ENCODE peak calls at places on chromosomes 11 and 22, in four cellular contexts. One of them, this sample, is unnamed.

GRCh38 chr11:82326853-82327252 is 406.8 kb downstream of the FAM181B start:
- DNase-seq in keratinocyte: no peak
- DNase-seq in adrenal gland: no peak
- DNase-seq in endodermal cell: no peak
- DNase-seq in this sample: no peak

GRCh38 chr22:20241579-20242392 is 26.3 kb downstream of the RTN4R start:
- DNase-seq in adrenal gland: no peak
- DNase-seq in keratinocyte: no peak
- DNase-seq in endodermal cell: no peak
- DNase-seq in this sample: no peak

GRCh38 chr11:19013181-19013857 is 47.2 kb downstream of the MRGPRX2 start:
- DNase-seq in adrenal gland: no peak
- DNase-seq in keratinocyte: no peak
- DNase-seq in endodermal cell: peak; percentile 80
- DNase-seq in this sample: no peak

GRCh38 chr11:35029979-35030378 is 109.0 kb upstream of the CD44 start:
- DNase-seq in endodermal cell: no peak
- DNase-seq in keratinocyte: no peak
- DNase-seq in adrenal gland: no peak
- DNase-seq in this sample: no peak

GRCh38 chr22:50225200-50225969 is 19.4 kb downstream of the TUBGCP6 start:
- DNase-seq in adrenal gland: no peak
- DNase-seq in endodermal cell: no peak
- DNase-seq in keratinocyte: no peak
- DNase-seq in this sample: no peak

GRCh38 chr11:48384670-48385069 is 18.4 kb upstream of the OR4C5 start:
- DNase-seq in adrenal gland: no peak
- DNase-seq in keratinocyte: no peak
- DNase-seq in endodermal cell: peak; percentile 69
- DNase-seq in this sample: no peak

GRCh38 chr11:113647108-113647507 is 59.0 kb downstream of the TMPRSS5 start:
- DNase-seq in endodermal cell: peak; percentile 38
- DNase-seq in keratinocyte: no peak
- DNase-seq in adrenal gland: no peak
- DNase-seq in this sample: no peak

GRCh38 chr11:44776840-44777536 is 50.2 kb downstream of the TSPAN18 start:
- DNase-seq in adrenal gland: no peak
- DNase-seq in endodermal cell: peak; percentile 48
- DNase-seq in keratinocyte: no peak
- DNase-seq in this sample: no peak

GRCh38 chr11:131504199-131504949 is 134.0 kb downstream of the NTM start:
- DNase-seq in endodermal cell: peak; percentile 90
- DNase-seq in adrenal gland: no peak
- DNase-seq in keratinocyte: no peak
- DNase-seq in this sample: no peak

GRCh38 chr11:111362887-111363411 is 16.1 kb downstream of the POU2AF1 start:
- DNase-seq in keratinocyte: no peak
- DNase-seq in adrenal gland: no peak
- DNase-seq in endodermal cell: no peak
- DNase-seq in this sample: peak; percentile 78

GRCh38 chr22:46029036-46029435 is 52.1 kb upstream of the WNT7B start:
- DNase-seq in adrenal gland: peak; percentile 51
- DNase-seq in keratinocyte: no peak
- DNase-seq in endodermal cell: peak; percentile 36
- DNase-seq in this sample: no peak

GRCh38 chr11:26420331-26420730 is 88.4 kb downstream of the ANO3 start:
- DNase-seq in keratinocyte: no peak
- DNase-seq in adrenal gland: no peak
- DNase-seq in endodermal cell: peak; percentile 53
- DNase-seq in this sample: no peak

GRCh38 chr22:44483878-44484277 is 14.2 kb downstream of the RTL6 start:
- DNase-seq in keratinocyte: no peak
- DNase-seq in endodermal cell: no peak
- DNase-seq in adrenal gland: no peak
- DNase-seq in this sample: no peak

GRCh38 chr11:14413307-14414072 is 54.5 kb upstream of the RRAS2 start:
- DNase-seq in endodermal cell: peak; percentile 92
- DNase-seq in keratinocyte: no peak
- DNase-seq in adrenal gland: peak; percentile 58
- DNase-seq in this sample: no peak

GRCh38 chr11:46889689-46890475 is 28.5 kb downstream of the LRP4 start:
- DNase-seq in endodermal cell: peak; percentile 92
- DNase-seq in keratinocyte: no peak
- DNase-seq in adrenal gland: peak; percentile 92
- DNase-seq in this sample: peak; percentile 74

GRCh38 chr11:102793677-102794290 is 4.2 kb downstream of the MMP1 start:
- DNase-seq in adrenal gland: no peak
- DNase-seq in keratinocyte: no peak
- DNase-seq in endodermal cell: no peak
- DNase-seq in this sample: no peak

GRCh38 chr22:35568751-35569725 is 28.4 kb downstream of the RASD2 start:
- DNase-seq in endodermal cell: peak; percentile 60
- DNase-seq in keratinocyte: peak; percentile 11
- DNase-seq in adrenal gland: no peak
- DNase-seq in this sample: no peak

GRCh38 chr22:44384563-44384940 is 71.8 kb upstream of the SHISAL1 start:
- DNase-seq in adrenal gland: no peak
- DNase-seq in keratinocyte: no peak
- DNase-seq in endodermal cell: peak; percentile 37
- DNase-seq in this sample: no peak

GRCh38 chr11:26276798-26277424 is 55.0 kb upstream of the ANO3 start:
- DNase-seq in keratinocyte: no peak
- DNase-seq in adrenal gland: peak; percentile 79
- DNase-seq in endodermal cell: peak; percentile 91
- DNase-seq in this sample: peak; percentile 41

GRCh38 chr22:48459859-48460823 is 1367.5 kb downstream of the BRD1 start:
- DNase-seq in endodermal cell: no peak
- DNase-seq in keratinocyte: no peak
- DNase-seq in adrenal gland: no peak
- DNase-seq in this sample: no peak

GRCh38 chr22:33747576-33748180 is 172.6 kb downstream of the LARGE1 start:
- DNase-seq in keratinocyte: no peak
- DNase-seq in adrenal gland: no peak
- DNase-seq in endodermal cell: no peak
- DNase-seq in this sample: no peak

GRCh38 chr22:19656541-19657251 is 57.6 kb upstream of the SEPTIN5 start:
- DNase-seq in keratinocyte: no peak
- DNase-seq in endodermal cell: peak; percentile 27
- DNase-seq in adrenal gland: peak; percentile 31
- DNase-seq in this sample: no peak

GRCh38 chr11:115872418-115872817 is 368.2 kb upstream of the CADM1 start:
- DNase-seq in endodermal cell: no peak
- DNase-seq in keratinocyte: no peak
- DNase-seq in adrenal gland: no peak
- DNase-seq in this sample: no peak
- TF ChIP-seq CTCF in endodermal cell: no peak
- TF ChIP-seq CTCF in keratinocyte: no peak
- TF ChIP-seq CTCF in adrenal gland: no peak
- TF ChIP-seq CTCF in this sample: no peak

GRCh38 chr11:2432171-2432621 is 12.1 kb downstream of the TRPM5 start:
- DNase-seq in keratinocyte: no peak
- DNase-seq in endodermal cell: no peak
- DNase-seq in adrenal gland: no peak
- DNase-seq in this sample: no peak
- H3K4me3 ChIP-seq in keratinocyte: no peak overlapping the region
- H3K4me3 ChIP-seq in endodermal cell: no peak overlapping the region
- H3K4me3 ChIP-seq in adrenal gland: no peak overlapping the region
- H3K4me3 ChIP-seq in this sample: no peak overlapping the region

GRCh38 chr11:6418958-6419611 is at the start of gene APBB1:
- DNase-seq in keratinocyte: no peak
- DNase-seq in endodermal cell: no peak
- DNase-seq in adrenal gland: peak; percentile 78
- DNase-seq in this sample: peak; percentile 56
- H3K27me3 ChIP-seq in keratinocyte: peaks cover 16% of the 10 kb centered on the region
- H3K27me3 ChIP-seq in endodermal cell: peaks cover 33% of the 10 kb centered on the region
- H3K27me3 ChIP-seq in adrenal gland: no peaks in the 10 kb centered on the region
- H3K27me3 ChIP-seq in this sample: no peaks in the 10 kb centered on the region

GRCh38 chr11:66346476-66347424 is 679 bp downstream of the B4GAT1 start:
- DNase-seq in endodermal cell: no peak
- DNase-seq in adrenal gland: no peak
- DNase-seq in keratinocyte: no peak
- DNase-seq in this sample: no peak

GRCh38 chr11:66347425-66348276 is at the start of gene B4GAT1:
- DNase-seq in keratinocyte: peak; percentile 93
- DNase-seq in adrenal gland: peak; percentile 97
- DNase-seq in endodermal cell: peak; percentile 93
- DNase-seq in this sample: peak; percentile 87

GRCh38 chr11:66343176-66343575 is 1.7 kb downstream of the BRMS1 start:
- DNase-seq in endodermal cell: no peak
- DNase-seq in keratinocyte: no peak
- DNase-seq in adrenal gland: no peak
- DNase-seq in this sample: no peak

GRCh38 chr11:66345316-66345649 is 379 bp upstream of the BRMS1 start:
- DNase-seq in keratinocyte: no peak
- DNase-seq in adrenal gland: no peak
- DNase-seq in endodermal cell: no peak
- DNase-seq in this sample: no peak

DNA sequence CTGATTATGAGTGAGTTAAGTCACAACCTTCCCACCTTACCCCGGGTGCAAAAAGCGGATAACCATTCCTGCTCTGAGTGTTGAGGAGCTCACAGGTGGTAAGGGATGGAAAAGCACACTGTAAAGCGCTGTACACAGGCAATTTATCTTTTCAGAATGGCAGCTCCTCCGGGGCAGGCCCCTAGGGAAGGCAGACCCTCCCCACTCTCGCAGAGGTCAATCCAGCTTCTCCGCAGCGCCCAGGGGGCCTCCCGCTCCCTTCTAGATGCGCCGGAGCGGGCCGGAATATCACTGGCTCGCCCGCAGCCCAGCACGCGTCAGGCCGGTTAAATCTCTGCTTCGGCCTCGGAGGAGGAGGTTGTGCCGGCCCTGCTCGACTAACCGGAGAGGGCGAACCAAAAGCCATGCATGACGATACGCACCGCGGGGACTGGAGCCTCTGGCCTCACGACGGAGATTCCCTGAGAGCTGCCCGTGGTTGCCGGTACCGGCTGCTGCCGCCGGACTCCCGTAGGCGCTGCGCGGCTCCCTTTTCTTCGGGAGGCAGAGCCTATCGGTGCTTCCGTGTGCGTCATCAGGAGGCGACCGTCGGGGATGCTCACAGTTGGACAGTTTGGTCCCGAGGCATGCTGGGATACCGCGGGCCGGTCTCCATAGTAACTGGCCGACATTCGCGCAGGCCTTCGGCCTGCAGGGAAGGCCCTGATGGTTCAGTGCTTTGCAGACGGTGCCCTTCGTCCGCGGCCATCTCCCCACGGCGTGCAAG is at the start of gene BRMS1:
- DNase-seq in keratinocyte: no peak
- DNase-seq in endodermal cell: peak; percentile 98
- DNase-seq in adrenal gland: peak; percentile 100
- DNase-seq in this sample: peak; percentile 99
- TF ChIP-seq CTCF in keratinocyte: peak; percentile 22
- TF ChIP-seq CTCF in endodermal cell: peak; percentile 20
- TF ChIP-seq CTCF in adrenal gland: no peak
- TF ChIP-seq CTCF in this sample: no peak

GRCh38 chr11:128687321-128687720 is 6.6 kb upstream of the FLI1 start:
- DNase-seq in endodermal cell: peak; percentile 87
- DNase-seq in keratinocyte: no peak
- DNase-seq in adrenal gland: no peak
- DNase-seq in this sample: no peak
- H3K4me3 ChIP-seq in endodermal cell: peak overlapping the region; percentile 65
- H3K4me3 ChIP-seq in keratinocyte: peak overlapping the region; percentile 56
- H3K4me3 ChIP-seq in adrenal gland: no peak overlapping the region
- H3K4me3 ChIP-seq in this sample: no peak overlapping the region

DNA sequence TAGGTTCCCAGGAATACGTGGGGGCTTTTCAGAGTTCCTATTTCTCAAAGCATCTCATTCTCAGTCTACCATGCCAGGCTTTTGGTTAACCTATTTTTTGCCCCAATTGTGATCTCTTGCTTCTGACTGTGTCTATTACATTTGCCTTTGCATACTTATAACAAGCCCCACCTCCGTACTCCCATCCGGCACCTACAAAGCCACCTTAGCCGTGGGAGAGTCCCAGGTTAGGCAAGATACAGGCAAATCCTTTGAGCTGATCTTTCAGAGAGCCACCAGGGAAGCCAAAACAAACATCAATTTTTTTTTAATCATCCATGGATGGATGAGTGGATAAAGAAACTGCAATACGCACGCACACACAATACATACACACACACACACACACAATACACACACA is 18.6 kb upstream of the PANX3 start:
- DNase-seq in adrenal gland: no peak
- DNase-seq in keratinocyte: no peak
- DNase-seq in endodermal cell: no peak
- DNase-seq in this sample: no peak
- H3K27me3 ChIP-seq in adrenal gland: peaks cover under 1% of the 10 kb centered on the region
- H3K27me3 ChIP-seq in keratinocyte: no peaks in the 10 kb centered on the region
- H3K27me3 ChIP-seq in endodermal cell: no peaks in the 10 kb centered on the region
- H3K27me3 ChIP-seq in this sample: no peaks in the 10 kb centered on the region

GRCh38 chr22:37771081-37771480 is 36.7 kb upstream of the GCAT start:
- DNase-seq in endodermal cell: no peak
- DNase-seq in adrenal gland: no peak
- DNase-seq in keratinocyte: no peak
- DNase-seq in this sample: no peak

GRCh38 chr22:37769056-37769455 is 38.7 kb upstream of the GCAT start:
- DNase-seq in endodermal cell: no peak
- DNase-seq in adrenal gland: no peak
- DNase-seq in keratinocyte: no peak
- DNase-seq in this sample: no peak

GRCh38 chr22:37765953-37766566 is 41.7 kb upstream of the GCAT start:
- DNase-seq in keratinocyte: no peak
- DNase-seq in adrenal gland: no peak
- DNase-seq in endodermal cell: no peak
- DNase-seq in this sample: no peak

GRCh38 chr22:37765498-37765897 is 42.2 kb upstream of the GCAT start:
- DNase-seq in adrenal gland: no peak
- DNase-seq in endodermal cell: no peak
- DNase-seq in keratinocyte: no peak
- DNase-seq in this sample: no peak

DNA sequence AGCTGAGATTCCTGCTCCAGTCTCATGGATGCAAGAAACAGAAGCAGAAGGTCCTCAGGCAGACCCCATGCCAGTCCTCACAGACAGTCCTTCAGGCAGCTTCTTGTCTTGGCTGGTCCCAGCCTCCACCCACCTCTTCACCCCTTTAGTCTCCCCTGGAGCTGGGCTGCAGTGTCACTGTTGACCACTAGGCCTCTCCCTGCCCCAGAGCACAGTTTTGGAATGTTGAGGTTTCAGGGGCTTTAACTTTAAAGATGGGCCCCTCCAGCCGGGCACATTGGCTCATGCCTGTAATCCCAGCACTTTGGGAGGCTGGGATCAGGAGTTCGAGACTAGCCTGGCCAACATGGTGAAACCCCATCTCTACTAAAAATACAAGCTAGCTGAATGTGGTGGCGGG is 39.5 kb upstream of the GCAT start:
- DNase-seq in endodermal cell: peak; percentile 69
- DNase-seq in adrenal gland: no peak
- DNase-seq in keratinocyte: no peak
- DNase-seq in this sample: no peak
- TF ChIP-seq CTCF in endodermal cell: peak; percentile 69
- TF ChIP-seq CTCF in adrenal gland: no peak
- TF ChIP-seq CTCF in keratinocyte: peak; percentile 38
- TF ChIP-seq CTCF in this sample: no peak

This sample was measured in lung.